ENCODE peak calls at places on chromosomes 13 and 19, in eight cellular contexts. L is GM06990; U is pancreas; V is CD8-positive, alpha-beta T cell; A is dorsolateral prefrontal cortex; I is brain microvascular endothelial cell; R is H9; Z is neural progenitor cell. T is an unnamed sample.

GRCh38 chr13:52459668-52460067 is 4.4 kb downstream of the CKAP2 start:
- DNase-seq in R (no peak), I (peak), Z (no peak), U (no peak), A (no peak), V (no peak), L (no peak), T (peak)

GRCh38 chr13:44274838-44275237 is 98.8 kb upstream of the SERP2 start:
- DNase-seq in Z (no peak), R (no peak), L (no peak), A (no peak), I (no peak), V (peak), U (no peak), T (no peak)

GRCh38 chr19:38278751-38279150 is 14.4 kb downstream of the SPINT2 start:
- DNase-seq in U (no peak), Z (no peak), R (no peak), I (no peak), V (no peak), L (no peak), A (no peak), T (no peak)

GRCh38 chr19:43524922-43525835 is 1.8 kb downstream of the ETHE1 start:
- DNase-seq in A (peak), U (peak), I (no peak), L (peak), V (no peak), R (peak), Z (peak), T (no peak)

GRCh38 chr19:28242317-28242927 is 970.5 kb downstream of the UQCRFS1 start:
- DNase-seq in L (no peak), V (peak), R (peak), U (no peak), I (peak), A (no peak), Z (peak), T (no peak)

GRCh38 chr19:50661087-50661486 is 11.8 kb downstream of the C19orf81 start:
- DNase-seq in U (no peak), L (no peak), I (no peak), R (no peak), V (no peak), A (no peak), Z (no peak), T (no peak)

GRCh38 chr19:2064788-2065524 is 13.9 kb upstream of the MKNK2 start:
- DNase-seq in A (peak), Z (no peak), V (no peak), L (peak), R (no peak), U (no peak), I (no peak), T (no peak)

GRCh38 chr19:55352040-55352439 is 2.5 kb downstream of the COX6B2 start:
- DNase-seq in I (no peak), U (no peak), A (no peak), R (no peak), Z (no peak), V (no peak), L (no peak), T (no peak)

GRCh38 chr19:38849746-38850230 is at the start of gene HNRNPL:
- DNase-seq in R (no peak), L (peak), A (peak), I (no peak), V (peak), Z (no peak), U (no peak), T (no peak)

GRCh38 chr13:107365466-107366215 is 797.7 kb upstream of the ARGLU1 start:
- DNase-seq in U (no peak), Z (no peak), A (no peak), R (no peak), L (no peak), V (no peak), I (peak), T (no peak)

GRCh38 chr13:78977311-78977710 is 318.4 kb upstream of the OBI1 start:
- DNase-seq in L (no peak), V (no peak), A (no peak), Z (no peak), R (no peak), U (no peak), I (no peak), T (no peak)

GRCh38 chr13:27622102-27622820 is 569 bp downstream of the POLR1D start:
- DNase-seq in V (no peak), I (no peak), A (no peak), R (no peak), U (no peak), Z (no peak), L (no peak), T (no peak)

GRCh38 chr13:52846567-52847321 is 1.7 kb downstream of the PCDH8 start:
- DNase-seq in V (no peak), U (peak), L (no peak), A (peak), I (no peak), Z (peak), R (peak), T (no peak)

GRCh38 chr13:28805193-28805819 is 14.8 kb upstream of the MTUS2 start:
- DNase-seq in A (no peak), R (peak), V (no peak), U (no peak), L (peak), I (no peak), Z (peak), T (no peak)

GRCh38 chr13:69681722-69682121 is 425.9 kb upstream of the ATXN8OS start:
- DNase-seq in Z (no peak), V (no peak), R (no peak), I (no peak), L (no peak), A (no peak), U (no peak), T (no peak)

GRCh38 chr19:18049390-18049789 is 37.3 kb downstream of the IL12RB1 start:
- DNase-seq in U (peak), I (peak), Z (no peak), V (no peak), A (peak), L (no peak), R (no peak), T (no peak)

GRCh38 chr13:78443839-78444238 is 159.5 kb downstream of the POU4F1 start:
- DNase-seq in R (no peak), L (no peak), I (no peak), Z (no peak), U (no peak), V (no peak), A (no peak), T (no peak)

GRCh38 chr13:21849323-21849722 is 178.4 kb downstream of the FGF9 start:
- DNase-seq in Z (peak), L (no peak), R (peak), I (no peak), U (no peak), V (no peak), A (no peak), T (no peak)

GRCh38 chr13:79943633-79944032 is 397.3 kb downstream of the SPRY2 start:
- DNase-seq in U (no peak), A (no peak), V (no peak), I (no peak), L (no peak), Z (no peak), R (no peak), T (no peak)

GRCh38 chr13:110506859-110507566 is 54.5 kb downstream of the RAB20 start:
- DNase-seq in A (no peak), R (no peak), U (peak), I (no peak), L (no peak), V (no peak), Z (no peak), T (no peak)

GRCh38 chr13:51280379-51280940 is 58.3 kb downstream of the FAM124A start:
- DNase-seq in I (no peak), A (no peak), L (no peak), V (no peak), R (peak), Z (no peak), U (no peak), T (no peak)

GRCh38 chr13:29472317-29472961 is 123.0 kb downstream of the SLC7A1 start:
- DNase-seq in I (peak), U (peak), L (no peak), V (peak), R (peak), Z (peak), A (no peak), T (no peak)

GRCh38 chr13:18946738-18947137 is 234.9 kb downstream of the TUBA3C start:
- DNase-seq in A (no peak), L (no peak), I (no peak), U (no peak), V (no peak), Z (no peak), R (no peak), T (no peak)

GRCh38 chr19:6551607-6552450 is 21.0 kb downstream of the TNFSF9 start:
- DNase-seq in R (peak), I (no peak), Z (peak), V (peak), A (no peak), U (no peak), L (peak), T (no peak)

GRCh38 chr13:76523740-76524382 is 362.3 kb downstream of the KCTD12 start:
- DNase-seq in Z (no peak), L (peak), A (no peak), U (no peak), I (no peak), V (no peak), R (no peak), T (no peak)

GRCh38 chr13:93290503-93290902 is 63.9 kb downstream of the GPC6 start:
- DNase-seq in R (no peak), U (no peak), A (no peak), L (no peak), Z (no peak), I (no peak), V (no peak), T (no peak)

GRCh38 chr19:6099633-6100032 is 10.7 kb downstream of the RFX2 start:
- DNase-seq in A (no peak), Z (no peak), I (no peak), R (no peak), V (no peak), U (no peak), L (no peak), T (no peak)

GRCh38 chr13:40377783-40378182 is 288.7 kb downstream of the FOXO1 start:
- DNase-seq in L (no peak), I (peak), A (no peak), V (no peak), Z (no peak), R (no peak), U (no peak), T (no peak)

GRCh38 chr19:47093254-47093653 is 20.3 kb downstream of the ZC3H4 start:
- DNase-seq in U (no peak), R (no peak), Z (no peak), L (no peak), A (no peak), V (no peak), I (no peak), T (no peak)

GRCh38 chr19:6092329-6093286 is 17.7 kb downstream of the RFX2 start:
- DNase-seq in Z (peak), A (peak), V (no peak), U (peak), R (peak), L (no peak), I (peak), T (peak)

GRCh38 chr19:38617283-38617763 is 430 bp downstream of the MAP4K1 start:
- DNase-seq in I (no peak), R (no peak), A (no peak), Z (no peak), U (no peak), V (no peak), L (no peak), T (no peak)

GRCh38 chr13:30739646-30740642 is 4.6 kb downstream of the ALOX5AP start:
- DNase-seq in Z (peak), L (peak), I (peak), U (no peak), R (no peak), V (peak), A (no peak), T (no peak)

GRCh38 chr13:24083722-24084421 is 76.6 kb upstream of the SPATA13 start:
- DNase-seq in U (no peak), R (no peak), Z (peak), A (no peak), V (no peak), L (no peak), I (no peak), T (no peak)

GRCh38 chr19:9934132-9934950 is 2.0 kb downstream of the OLFM2 start:
- DNase-seq in Z (peak), A (peak), R (peak), U (peak), V (peak), I (peak), L (peak), T (no peak)

GRCh38 chr19:55353356-55353802 is 1.1 kb downstream of the COX6B2 start:
- DNase-seq in L (no peak), R (no peak), V (no peak), Z (no peak), A (no peak), I (no peak), U (no peak), T (no peak)

GRCh38 chr13:105363747-105364177 is 1171.7 kb downstream of the EFNB2 start:
- DNase-seq in L (no peak), Z (peak), A (no peak), I (no peak), R (no peak), V (no peak), U (no peak), T (no peak)

GRCh38 chr13:105365831-105366230 is 1169.6 kb downstream of the EFNB2 start:
- DNase-seq in L (no peak), Z (no peak), I (no peak), V (no peak), R (no peak), U (no peak), A (no peak), T (no peak)

GRCh38 chr13:105370011-105370645 is 1165.3 kb downstream of the EFNB2 start:
- DNase-seq in U (no peak), Z (no peak), R (no peak), A (no peak), L (no peak), V (no peak), I (no peak), T (no peak)

GRCh38 chr13:105368781-105369180 is 1166.7 kb downstream of the EFNB2 start:
- DNase-seq in L (no peak), U (no peak), A (no peak), V (no peak), Z (no peak), I (no peak), R (no peak), T (no peak)
- TF ChIP-seq CTCF in L (no peak), U (no peak), A (no peak), V (no peak), Z (no peak), I (no peak), R (no peak), T (no peak)

DNA sequence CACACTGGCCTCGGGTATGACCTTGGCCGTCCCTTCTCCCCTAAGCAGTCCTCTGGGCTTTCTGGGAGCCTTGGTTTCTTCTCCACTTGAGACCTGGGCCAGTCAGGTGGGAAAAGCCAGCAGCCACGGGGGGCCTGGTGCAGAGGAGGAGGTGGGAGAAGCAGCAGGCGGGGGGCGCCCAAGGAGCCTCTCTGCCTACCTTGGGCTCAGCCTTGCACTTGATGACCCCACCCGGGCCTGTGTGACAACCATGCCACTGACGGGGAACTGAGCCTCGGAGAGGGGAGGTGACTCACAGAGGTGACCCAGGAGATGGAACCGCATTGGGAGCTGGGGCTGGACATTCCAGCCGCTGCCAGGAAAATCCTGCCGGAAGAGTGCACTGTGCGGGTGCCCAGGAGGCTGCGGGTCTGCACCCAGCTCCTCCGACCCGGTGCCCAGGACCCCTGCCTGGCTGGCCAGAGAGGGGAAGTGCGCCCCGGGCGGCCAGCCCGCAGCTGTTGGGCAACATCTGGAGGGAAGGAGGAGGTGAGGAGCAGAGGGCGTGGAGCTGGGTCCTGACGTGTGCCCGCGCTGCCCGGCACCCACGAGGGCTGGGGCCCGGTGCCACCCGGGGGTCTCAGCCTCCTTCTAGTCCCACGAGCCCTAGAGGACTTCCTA is 23.4 kb upstream of the SLC7A10 start:
- DNase-seq in I (no peak), L (no peak), V (no peak), U (no peak), Z (no peak), R (no peak), A (no peak), T (no peak)
- TF ChIP-seq CTCF in I (no peak), L (no peak), V (no peak), U (no peak), Z (no peak), R (no peak), A (no peak), T (peak)

DNA sequence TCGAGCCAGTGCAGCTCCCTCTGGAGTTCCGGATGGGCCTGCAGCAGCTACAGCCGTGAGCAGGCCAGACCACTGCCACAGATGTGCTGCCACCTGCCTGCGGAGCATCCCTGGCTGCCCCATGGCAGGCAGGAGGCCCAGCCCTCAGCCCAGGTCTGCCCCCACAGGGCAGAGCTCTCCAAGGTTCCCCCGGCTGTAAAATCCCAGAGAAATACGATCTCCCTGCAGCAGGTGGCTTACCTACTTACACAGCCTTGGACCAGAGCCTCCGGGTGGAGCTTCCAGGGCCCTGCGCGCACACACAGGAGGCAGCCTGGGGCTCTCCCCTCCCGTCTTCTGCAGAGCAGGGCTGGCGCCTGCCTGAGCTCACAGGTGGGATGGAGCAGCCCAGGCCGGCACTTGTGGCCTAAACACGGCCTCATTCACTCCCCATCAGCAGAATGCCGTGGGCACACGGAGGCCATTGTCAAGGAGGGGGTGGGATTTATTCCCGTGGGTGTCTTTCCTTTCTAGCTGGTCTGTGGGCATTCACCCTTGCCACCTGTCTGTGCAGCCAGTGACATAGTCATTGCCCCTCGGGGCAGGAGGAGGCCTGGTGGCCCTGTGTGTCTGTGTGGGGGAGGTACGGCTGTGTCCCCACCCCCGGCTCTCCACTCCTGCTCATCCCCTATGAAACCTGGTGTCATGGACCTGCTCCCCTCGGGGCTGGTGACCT is 118.0 kb downstream of the KDM4B start:
- DNase-seq in Z (peak), A (no peak), R (peak), L (no peak), V (no peak), I (no peak), U (no peak), T (no peak)
- TF ChIP-seq CTCF in Z (peak), A (no peak), R (peak), L (no peak), V (no peak), I (no peak), U (peak), T (no peak)

DNA sequence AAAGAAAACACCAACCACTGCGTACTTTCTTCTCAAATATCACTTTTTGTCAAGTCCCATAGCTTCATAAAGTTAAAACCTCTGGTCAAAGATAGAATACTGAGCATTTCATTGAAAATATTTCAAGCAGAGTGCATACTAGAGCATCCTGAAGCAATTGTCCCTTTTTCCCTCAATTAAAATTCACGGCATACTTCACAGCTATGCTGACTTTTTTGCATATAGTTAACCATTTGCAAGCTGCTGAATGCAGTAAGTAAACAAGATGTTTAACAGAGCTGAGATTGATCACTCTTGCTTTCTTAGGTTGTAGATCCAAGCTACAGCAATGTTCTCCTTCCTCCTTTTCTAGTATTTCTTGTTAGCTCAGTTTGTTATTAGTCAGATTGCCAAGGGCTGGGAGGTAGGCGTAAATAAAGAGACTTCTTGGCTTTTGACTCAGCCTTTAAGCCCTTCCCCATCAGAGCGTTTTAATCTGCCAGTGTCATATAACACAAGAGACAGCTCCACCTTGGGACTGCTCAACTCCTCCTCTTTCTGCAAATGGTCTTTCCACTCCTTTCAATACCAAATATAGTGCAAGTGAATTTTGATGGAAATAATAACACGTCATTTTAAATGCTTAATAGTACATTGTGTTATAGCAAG is at the start of gene SLITRK6:
- DNase-seq in V (no peak), L (no peak), A (no peak), U (no peak), I (peak), R (peak), Z (peak), T (peak)
- TF ChIP-seq CTCF in V (no peak), L (no peak), A (no peak), U (no peak), I (peak), R (no peak), Z (peak), T (peak)

GRCh38 chr19:49073514-49074378 is 1.2 kb upstream of the KCNA7 start:
- DNase-seq in L (no peak), A (no peak), V (no peak), U (no peak), Z (peak), R (peak), I (no peak), T (no peak)
- TF ChIP-seq CTCF in L (peak), A (no peak), V (no peak), U (no peak), Z (peak), R (peak), I (peak), T (peak)

GRCh38 chr13:95614641-95615245 is 29.8 kb downstream of the DZIP1 start:
- DNase-seq in V (no peak), L (no peak), R (no peak), U (peak), Z (no peak), I (no peak), A (no peak), T (no peak)
- TF ChIP-seq CTCF in V (no peak), L (no peak), R (no peak), U (peak), Z (no peak), I (no peak), A (no peak), T (no peak)

GRCh38 chr19:58213075-58213369 is 15.7 kb upstream of the ZNF544 start:
- DNase-seq in V (no peak), U (no peak), L (no peak), Z (no peak), R (no peak), I (no peak), A (no peak), T (no peak)

GRCh38 chr19:58217607-58218391 is 10.9 kb upstream of the ZNF544 start:
- DNase-seq in Z (no peak), L (no peak), V (no peak), R (no peak), U (no peak), A (no peak), I (no peak), T (no peak)

GRCh38 chr19:58217069-58217481 is 11.6 kb upstream of the ZNF544 start:
- DNase-seq in A (no peak), U (no peak), I (no peak), L (no peak), V (no peak), Z (no peak), R (peak), T (no peak)

DNA sequence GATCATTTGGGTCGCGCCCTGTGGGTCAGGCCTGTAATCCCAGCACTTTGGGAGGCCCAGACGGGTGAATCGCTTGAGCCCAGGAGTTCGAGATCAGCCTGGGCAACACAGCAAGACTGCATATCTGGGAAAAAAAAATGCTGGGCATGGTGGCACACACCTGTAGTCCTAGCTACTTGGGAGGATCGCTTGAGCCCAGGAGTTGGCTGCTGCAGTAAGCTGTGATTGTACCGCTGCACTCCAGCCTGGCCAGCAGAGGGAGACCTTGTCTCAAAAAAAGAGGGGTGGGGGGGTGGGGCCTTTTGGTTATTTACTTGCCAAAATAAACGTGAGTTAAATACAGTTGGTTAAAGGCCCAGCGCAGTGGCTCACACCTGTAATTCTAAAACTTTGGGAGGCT is 9.8 kb upstream of the ZNF544 start:
- DNase-seq in U (no peak), R (peak), A (no peak), L (no peak), Z (peak), I (no peak), V (no peak), T (no peak)
- TF ChIP-seq CTCF in U (no peak), R (peak), A (no peak), L (peak), Z (peak), I (peak), V (peak), T (peak)